ENCODE peak calls at places on chromosomes 3 and 15, in nine cellular contexts. One of them, this sample, is unnamed.

GRCh38 chr15:96285306-96285705 is 45.2 kb upstream of the NR2F2 start:
- DNase-seq in A549: no peak
- DNase-seq in astrocyte: peak; percentile 100
- DNase-seq in GM23248: peak; percentile 80
- DNase-seq in neuronal stem cell: no peak
- DNase-seq in PC-9: no peak
- DNase-seq in DND-41: no peak
- DNase-seq in H1: no peak
- DNase-seq in PC-3: no peak
- DNase-seq in this sample: peak; percentile 82

GRCh38 chr3:119295816-119296484 is 1.8 kb downstream of the ARHGAP31 start:
- DNase-seq in A549: no peak
- DNase-seq in astrocyte: peak; percentile 88
- DNase-seq in GM23248: peak; percentile 73
- DNase-seq in neuronal stem cell: no peak
- DNase-seq in PC-9: no peak
- DNase-seq in DND-41: no peak
- DNase-seq in H1: no peak
- DNase-seq in PC-3: no peak
- DNase-seq in this sample: peak; percentile 57

GRCh38 chr3:72127843-72128242 is 342.9 kb upstream of the PROK2 start:
- DNase-seq in A549: no peak
- DNase-seq in astrocyte: peak; percentile 36
- DNase-seq in GM23248: peak; percentile 86
- DNase-seq in neuronal stem cell: no peak
- DNase-seq in PC-9: no peak
- DNase-seq in DND-41: no peak
- DNase-seq in H1: no peak
- DNase-seq in PC-3: peak; percentile 59
- DNase-seq in this sample: no peak

GRCh38 chr3:15241341-15241740 is 35.3 kb downstream of the CAPN7 start:
- DNase-seq in A549: peak; percentile 28
- DNase-seq in astrocyte: no peak
- DNase-seq in GM23248: peak; percentile 37
- DNase-seq in neuronal stem cell: no peak
- DNase-seq in PC-9: peak; percentile 35
- DNase-seq in DND-41: peak; percentile 61
- DNase-seq in H1: no peak
- DNase-seq in PC-3: peak; percentile 34
- DNase-seq in this sample: no peak

GRCh38 chr15:94844188-94844532 is 612.8 kb downstream of the MCTP2 start:
- DNase-seq in A549: no peak
- DNase-seq in astrocyte: no peak
- DNase-seq in GM23248: no peak
- DNase-seq in neuronal stem cell: peak; percentile 1
- DNase-seq in PC-9: no peak
- DNase-seq in DND-41: no peak
- DNase-seq in H1: no peak
- DNase-seq in PC-3: no peak
- DNase-seq in this sample: no peak

GRCh38 chr3:186021673-186022362 is 84.0 kb upstream of the TRA2B start:
- DNase-seq in A549: no peak
- DNase-seq in astrocyte: peak; percentile 93
- DNase-seq in GM23248: peak; percentile 98
- DNase-seq in neuronal stem cell: no peak
- DNase-seq in PC-9: peak; percentile 11
- DNase-seq in DND-41: no peak
- DNase-seq in H1: no peak
- DNase-seq in PC-3: peak; percentile 39
- DNase-seq in this sample: peak; percentile 66

GRCh38 chr15:68526269-68526668 is 52.5 kb upstream of the CORO2B start:
- DNase-seq in A549: no peak
- DNase-seq in astrocyte: peak; percentile 88
- DNase-seq in GM23248: peak; percentile 89
- DNase-seq in neuronal stem cell: no peak
- DNase-seq in PC-9: no peak
- DNase-seq in DND-41: no peak
- DNase-seq in H1: no peak
- DNase-seq in PC-3: peak; percentile 38
- DNase-seq in this sample: no peak

GRCh38 chr15:41258706-41259471 is 27.8 kb downstream of the CHP1 start:
- DNase-seq in A549: no peak
- DNase-seq in astrocyte: peak; percentile 79
- DNase-seq in GM23248: peak; percentile 53
- DNase-seq in neuronal stem cell: no peak
- DNase-seq in PC-9: peak; percentile 47
- DNase-seq in DND-41: no peak
- DNase-seq in H1: no peak
- DNase-seq in PC-3: peak; percentile 91
- DNase-seq in this sample: peak; percentile 39

GRCh38 chr15:95302206-95302605 is 1028.3 kb upstream of the NR2F2 start:
- DNase-seq in A549: no peak
- DNase-seq in astrocyte: no peak
- DNase-seq in GM23248: no peak
- DNase-seq in neuronal stem cell: no peak
- DNase-seq in PC-9: no peak
- DNase-seq in DND-41: no peak
- DNase-seq in H1: no peak
- DNase-seq in PC-3: no peak
- DNase-seq in this sample: no peak

GRCh38 chr15:82944840-82945239 is 7.7 kb downstream of the HOMER2 start:
- DNase-seq in A549: no peak
- DNase-seq in astrocyte: peak; percentile 58
- DNase-seq in GM23248: peak; percentile 96
- DNase-seq in neuronal stem cell: no peak
- DNase-seq in PC-9: no peak
- DNase-seq in DND-41: no peak
- DNase-seq in H1: no peak
- DNase-seq in PC-3: no peak
- DNase-seq in this sample: peak; percentile 90

GRCh38 chr3:167302710-167303109 is 77.4 kb downstream of the ZBBX start:
- DNase-seq in A549: no peak
- DNase-seq in astrocyte: no peak
- DNase-seq in GM23248: no peak
- DNase-seq in neuronal stem cell: no peak
- DNase-seq in PC-9: no peak
- DNase-seq in DND-41: no peak
- DNase-seq in H1: no peak
- DNase-seq in PC-3: no peak
- DNase-seq in this sample: no peak

GRCh38 chr3:124791142-124791541 is 60.9 kb downstream of the UMPS start:
- DNase-seq in A549: no peak
- DNase-seq in astrocyte: no peak
- DNase-seq in GM23248: peak; percentile 91
- DNase-seq in neuronal stem cell: no peak
- DNase-seq in PC-9: no peak
- DNase-seq in DND-41: no peak
- DNase-seq in H1: no peak
- DNase-seq in PC-3: no peak
- DNase-seq in this sample: peak; percentile 46

GRCh38 chr3:97831140-97831539 is 9.3 kb downstream of the CRYBG3 start:
- DNase-seq in A549: no peak
- DNase-seq in astrocyte: no peak
- DNase-seq in GM23248: no peak
- DNase-seq in neuronal stem cell: no peak
- DNase-seq in PC-9: no peak
- DNase-seq in DND-41: no peak
- DNase-seq in H1: no peak
- DNase-seq in PC-3: no peak
- DNase-seq in this sample: no peak

GRCh38 chr15:58444658-58445332 is 13.0 kb downstream of the LIPC start:
- DNase-seq in A549: no peak
- DNase-seq in astrocyte: no peak
- DNase-seq in GM23248: peak; percentile 79
- DNase-seq in neuronal stem cell: no peak
- DNase-seq in PC-9: no peak
- DNase-seq in DND-41: no peak
- DNase-seq in H1: no peak
- DNase-seq in PC-3: no peak
- DNase-seq in this sample: no peak

GRCh38 chr3:188209740-188210139 is 55.8 kb downstream of the LPP start:
- DNase-seq in A549: no peak
- DNase-seq in astrocyte: peak; percentile 39
- DNase-seq in GM23248: peak; percentile 26
- DNase-seq in neuronal stem cell: no peak
- DNase-seq in PC-9: no peak
- DNase-seq in DND-41: no peak
- DNase-seq in H1: no peak
- DNase-seq in PC-3: no peak
- DNase-seq in this sample: no peak

GRCh38 chr3:188208751-188209433 is 54.9 kb downstream of the LPP start:
- DNase-seq in A549: no peak
- DNase-seq in astrocyte: peak; percentile 83
- DNase-seq in GM23248: peak; percentile 69
- DNase-seq in neuronal stem cell: no peak
- DNase-seq in PC-9: no peak
- DNase-seq in DND-41: no peak
- DNase-seq in H1: no peak
- DNase-seq in PC-3: no peak
- DNase-seq in this sample: no peak

GRCh38 chr3:188205992-188206416 is 52.0 kb downstream of the LPP start:
- DNase-seq in A549: no peak
- DNase-seq in astrocyte: no peak
- DNase-seq in GM23248: no peak
- DNase-seq in neuronal stem cell: no peak
- DNase-seq in PC-9: no peak
- DNase-seq in DND-41: no peak
- DNase-seq in H1: no peak
- DNase-seq in PC-3: no peak
- DNase-seq in this sample: no peak

GRCh38 chr3:188206787-188207186 is 52.8 kb downstream of the LPP start:
- DNase-seq in A549: no peak
- DNase-seq in astrocyte: no peak
- DNase-seq in GM23248: no peak
- DNase-seq in neuronal stem cell: no peak
- DNase-seq in PC-9: no peak
- DNase-seq in DND-41: no peak
- DNase-seq in H1: no peak
- DNase-seq in PC-3: no peak
- DNase-seq in this sample: no peak

GRCh38 chr3:188207941-188208750 is 54.2 kb downstream of the LPP start:
- DNase-seq in A549: no peak
- DNase-seq in astrocyte: peak; percentile 39
- DNase-seq in GM23248: no peak
- DNase-seq in neuronal stem cell: no peak
- DNase-seq in PC-9: no peak
- DNase-seq in DND-41: no peak
- DNase-seq in H1: no peak
- DNase-seq in PC-3: no peak
- DNase-seq in this sample: no peak
- H3K4me2 ChIP-seq in A549: peak overlapping the region; percentile 21
- H3K4me2 ChIP-seq in astrocyte: peak overlapping the region; percentile 61
- H3K4me2 ChIP-seq in GM23248: peak overlapping the region; percentile 57
- H3K4me2 ChIP-seq in neuronal stem cell: no peak overlapping the region
- H3K4me2 ChIP-seq in PC-9: no peak overlapping the region
- H3K4me2 ChIP-seq in DND-41: no peak overlapping the region
- H3K4me2 ChIP-seq in H1: no peak overlapping the region
- H3K4me2 ChIP-seq in PC-3: no peak overlapping the region
- H3K4me2 ChIP-seq in this sample: peak overlapping the region; percentile 67

DNA sequence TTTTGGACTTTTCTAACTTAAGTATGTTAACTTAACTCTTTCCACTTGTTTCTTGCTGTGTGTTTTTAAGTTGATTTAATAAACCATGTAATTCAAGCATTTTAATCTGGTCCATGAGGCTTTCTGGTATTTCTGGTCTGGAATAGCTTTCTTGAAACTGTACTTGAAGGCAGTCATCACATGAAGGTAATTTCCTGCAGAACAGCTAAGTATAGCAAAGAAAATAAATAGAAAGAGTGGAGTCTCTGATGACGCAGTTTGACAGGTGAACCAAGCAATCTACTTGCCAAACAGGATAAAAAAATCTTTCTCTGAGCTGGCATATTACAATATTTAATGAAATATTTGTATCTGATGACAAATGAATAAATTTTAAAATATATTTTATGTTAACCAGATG is 74.9 kb downstream of the BTLA start:
- DNase-seq in A549: no peak
- DNase-seq in astrocyte: no peak
- DNase-seq in GM23248: no peak
- DNase-seq in neuronal stem cell: no peak
- DNase-seq in PC-9: no peak
- DNase-seq in DND-41: no peak
- DNase-seq in H1: no peak
- DNase-seq in PC-3: no peak
- DNase-seq in this sample: no peak
- H3K27ac ChIP-seq in A549: no peak overlapping the region
- H3K27ac ChIP-seq in astrocyte: no peak overlapping the region
- H3K27ac ChIP-seq in GM23248: no peak overlapping the region
- H3K27ac ChIP-seq in neuronal stem cell: no peak overlapping the region
- H3K27ac ChIP-seq in PC-9: no peak overlapping the region
- H3K27ac ChIP-seq in DND-41: no peak overlapping the region
- H3K27ac ChIP-seq in H1: no peak overlapping the region
- H3K27ac ChIP-seq in PC-3: no peak overlapping the region
- H3K27ac ChIP-seq in this sample: no peak overlapping the region

GRCh38 chr3:67897686-67898336 is 243.4 kb upstream of the SUCLG2 start:
- DNase-seq in A549: no peak
- DNase-seq in astrocyte: no peak
- DNase-seq in GM23248: peak; percentile 0
- DNase-seq in neuronal stem cell: no peak
- DNase-seq in PC-9: no peak
- DNase-seq in DND-41: no peak
- DNase-seq in H1: no peak
- DNase-seq in PC-3: no peak
- DNase-seq in this sample: no peak
- H3K4me2 ChIP-seq in A549: no peak overlapping the region
- H3K4me2 ChIP-seq in astrocyte: no peak overlapping the region
- H3K4me2 ChIP-seq in GM23248: no peak overlapping the region
- H3K4me2 ChIP-seq in neuronal stem cell: no peak overlapping the region
- H3K4me2 ChIP-seq in PC-9: no peak overlapping the region
- H3K4me2 ChIP-seq in DND-41: no peak overlapping the region
- H3K4me2 ChIP-seq in H1: no peak overlapping the region
- H3K4me2 ChIP-seq in PC-3: no peak overlapping the region
- H3K4me2 ChIP-seq in this sample: no peak overlapping the region

GRCh38 chr3:196654691-196655090 is 15.2 kb downstream of the NRROS start:
- DNase-seq in A549: no peak
- DNase-seq in astrocyte: no peak
- DNase-seq in GM23248: no peak
- DNase-seq in neuronal stem cell: no peak
- DNase-seq in PC-9: no peak
- DNase-seq in DND-41: no peak
- DNase-seq in H1: no peak
- DNase-seq in PC-3: peak; percentile 50
- DNase-seq in this sample: peak; percentile 62

GRCh38 chr3:196654006-196654405 is 14.5 kb downstream of the NRROS start:
- DNase-seq in A549: no peak
- DNase-seq in astrocyte: no peak
- DNase-seq in GM23248: no peak
- DNase-seq in neuronal stem cell: no peak
- DNase-seq in PC-9: no peak
- DNase-seq in DND-41: no peak
- DNase-seq in H1: no peak
- DNase-seq in PC-3: no peak
- DNase-seq in this sample: peak; percentile 58

GRCh38 chr3:196648856-196649255 is 9.4 kb downstream of the NRROS start:
- DNase-seq in A549: no peak
- DNase-seq in astrocyte: no peak
- DNase-seq in GM23248: peak; percentile 10
- DNase-seq in neuronal stem cell: no peak
- DNase-seq in PC-9: no peak
- DNase-seq in DND-41: no peak
- DNase-seq in H1: no peak
- DNase-seq in PC-3: no peak
- DNase-seq in this sample: peak; percentile 74

GRCh38 chr3:196653127-196653795 is 13.8 kb downstream of the NRROS start:
- DNase-seq in A549: no peak
- DNase-seq in astrocyte: no peak
- DNase-seq in GM23248: no peak
- DNase-seq in neuronal stem cell: no peak
- DNase-seq in PC-9: no peak
- DNase-seq in DND-41: no peak
- DNase-seq in H1: no peak
- DNase-seq in PC-3: no peak
- DNase-seq in this sample: peak; percentile 58

GRCh38 chr3:196650740-196651311 is 11.3 kb downstream of the NRROS start:
- DNase-seq in A549: peak; percentile 88
- DNase-seq in astrocyte: peak; percentile 98
- DNase-seq in GM23248: peak; percentile 99
- DNase-seq in neuronal stem cell: no peak
- DNase-seq in PC-9: peak; percentile 74
- DNase-seq in DND-41: peak; percentile 24
- DNase-seq in H1: no peak
- DNase-seq in PC-3: peak; percentile 92
- DNase-seq in this sample: peak; percentile 99
- H3K27ac ChIP-seq in A549: peak overlapping the region; percentile 82
- H3K27ac ChIP-seq in astrocyte: peak overlapping the region; percentile 33
- H3K27ac ChIP-seq in GM23248: peak overlapping the region; percentile 80
- H3K27ac ChIP-seq in neuronal stem cell: no peak overlapping the region
- H3K27ac ChIP-seq in PC-9: peak overlapping the region; percentile 70
- H3K27ac ChIP-seq in DND-41: peak overlapping the region; percentile 53
- H3K27ac ChIP-seq in H1: no peak overlapping the region
- H3K27ac ChIP-seq in PC-3: peak overlapping the region; percentile 46
- H3K27ac ChIP-seq in this sample: peak overlapping the region; percentile 91

This sample was measured in osteoblast.